ENCODE peak calls at places on chromosomes 12 and 14, in six cellular contexts. U, L, R, P, E and N are unnamed samples.

GRCh38 chr14:104855532-104856090 is 9.5 kb upstream of the CEP170B start:
- DNase-seq in U (no peak), L (no peak), R (no peak), P (no peak), E (no peak), N (no peak)

GRCh38 chr14:24876996-24877395 is 173.0 kb downstream of the STXBP6 start:
- DNase-seq in U (no peak), L (no peak), R (no peak), P (no peak), E (no peak), N (no peak)

GRCh38 chr14:51180577-51180976 is 59.5 kb upstream of the TMX1 start:
- DNase-seq in U (no peak), L (no peak), R (no peak), P (no peak), E (no peak), N (no peak)

GRCh38 chr12:72271741-72272661 is at the start of gene TRHDE:
- DNase-seq in U (no peak), L (peak), R (no peak), P (no peak), E (no peak), N (no peak)

GRCh38 chr14:51533877-51534553 is 117.7 kb upstream of the FRMD6 start:
- DNase-seq in U (no peak), L (no peak), R (no peak), P (no peak), E (no peak), N (no peak)

GRCh38 chr12:111330800-111331752 is 37.8 kb downstream of the PHETA1 start:
- DNase-seq in U (no peak), L (peak), R (peak), P (no peak), E (no peak), N (peak)

GRCh38 chr12:75437564-75437963 is 43.0 kb upstream of the GLIPR1 start:
- DNase-seq in U (no peak), L (peak), R (peak), P (no peak), E (no peak), N (peak)

GRCh38 chr14:68637106-68638021 is 155.5 kb downstream of the ZFP36L1 start:
- DNase-seq in U (no peak), L (peak), R (no peak), P (no peak), E (no peak), N (no peak)

GRCh38 chr12:4900327-4900726 is 9.4 kb upstream of the KCNA1 start:
- DNase-seq in U (no peak), L (peak), R (no peak), P (no peak), E (no peak), N (no peak)

GRCh38 chr12:41013921-41014642 is 174.0 kb upstream of the PDZRN4 start:
- DNase-seq in U (no peak), L (peak), R (no peak), P (no peak), E (no peak), N (no peak)

GRCh38 chr12:43893670-43894069 is 57.8 kb downstream of the TMEM117 start:
- DNase-seq in U (no peak), L (peak), R (no peak), P (no peak), E (no peak), N (no peak)

GRCh38 chr12:67578976-67579661 is 69.4 kb upstream of the DYRK2 start:
- DNase-seq in U (no peak), L (peak), R (no peak), P (no peak), E (no peak), N (no peak)

GRCh38 chr14:51521764-51522163 is 129.9 kb upstream of the FRMD6 start:
- DNase-seq in U (no peak), L (peak), R (no peak), P (no peak), E (no peak), N (no peak)